ENCODE peak calls at places on chromosomes 2 and 18, in seven cellular contexts. U is stimulated activated naive CD8-positive, alpha-beta T cell treated with anti-CD3 and anti-CD28 coated beads, Interleukin-15, Interleukin-2, amounts not matched to agents 100 U/mL and 50 U/mL, for 24 hours; J is GDM1; B is iPS DF 19.7; G is right lobe of liver; L is activated CD4-positive, alpha-beta T cell treated with anti-CD3 and anti-CD28 coated beads, Interleukin-2, amount 50 U/mL, for 4 hours; P is GM12865. Z is an unnamed sample.

GRCh38 chr2:211823886-211824479 is 714.6 kb downstream of the ERBB4 start:
- DNase-seq in U (no peak), J (no peak), B (no peak), G (no peak), L (no peak), P (no peak), Z (no peak)

GRCh38 chr18:37805773-37806380 is 240.3 kb upstream of the CELF4 start:
- DNase-seq in U (no peak), J (no peak), B (no peak), G (no peak), L (no peak), P (no peak), Z (no peak)

GRCh38 chr2:217162533-217162932 is 302.7 kb upstream of the TNP1 start:
- DNase-seq in U (peak; percentile 69), J (no peak), B (no peak), G (no peak), L (no peak), P (peak; percentile 62), Z (no peak)

GRCh38 chr2:197251576-197251975 is 59.0 kb downstream of the ANKRD44 start:
- DNase-seq in U (no peak), J (no peak), B (no peak), G (no peak), L (no peak), P (no peak), Z (no peak)

GRCh38 chr2:48341556-48342133 is 188.3 kb upstream of the STON1 start:
- DNase-seq in U (no peak), J (no peak), B (no peak), G (no peak), L (no peak), P (no peak), Z (no peak)

GRCh38 chr2:65991864-65992554 is 442.9 kb upstream of the MEIS1 start:
- DNase-seq in U (no peak), J (no peak), B (no peak), G (no peak), L (no peak), P (no peak), Z (no peak)

GRCh38 chr18:12336887-12337286 is 28.8 kb downstream of the TUBB6 start:
- DNase-seq in U (no peak), J (no peak), B (no peak), G (no peak), L (no peak), P (no peak), Z (no peak)

GRCh38 chr18:28766027-28766426 is 589.1 kb upstream of the CDH2 start:
- DNase-seq in U (no peak), J (no peak), B (no peak), G (no peak), L (no peak), P (no peak), Z (no peak)

GRCh38 chr2:65231121-65231520 is 3.5 kb downstream of the ACTR2 start:
- DNase-seq in U (no peak), J (no peak), B (no peak), G (no peak), L (no peak), P (no peak), Z (no peak)

GRCh38 chr2:138059967-138060635 is 95.8 kb downstream of the HNMT start:
- DNase-seq in U (no peak), J (no peak), B (no peak), G (no peak), L (no peak), P (no peak), Z (no peak)

GRCh38 chr2:120502761-120503160 is 156.8 kb downstream of the INHBB start:
- DNase-seq in U (no peak), J (no peak), B (no peak), G (no peak), L (no peak), P (no peak), Z (no peak)

GRCh38 chr2:37250869-37251740 is 19.6 kb downstream of the NDUFAF7 start:
- DNase-seq in U (no peak), J (no peak), B (no peak), G (no peak), L (no peak), P (no peak), Z (no peak)

GRCh38 chr2:49004046-49004626 is 150.2 kb downstream of the FSHR start:
- DNase-seq in U (no peak), J (no peak), B (no peak), G (no peak), L (no peak), P (peak; percentile 30), Z (no peak)

GRCh38 chr2:96493072-96493471 is 12.1 kb downstream of the NEURL3 start:
- DNase-seq in U (no peak), J (no peak), B (no peak), G (no peak), L (no peak), P (peak; percentile 48), Z (no peak)

GRCh38 chr2:168246483-168247340 is 683 bp downstream of the STK39 start:
- DNase-seq in U (peak; percentile 75), J (peak; percentile 50), B (no peak), G (peak; percentile 63), L (peak; percentile 74), P (peak; percentile 72), Z (peak; percentile 73)

GRCh38 chr2:241373449-241373848 is 17.4 kb downstream of the FARP2 start:
- DNase-seq in U (no peak), J (no peak), B (no peak), G (no peak), L (no peak), P (no peak), Z (no peak)

Z was measured in T follicular helper cell.